ENCODE peak calls at places on chromosomes 4 and X, in ten cellular contexts. One of them, this sample, is unnamed.

GRCh38 chrX:124395145-124395858 is 48.9 kb downstream of the SH2D1A start:
- DNase-seq in HCT116: no peak
- DNase-seq in transverse colon: no peak
- DNase-seq in endothelial cell of umbilical vein: no peak
- DNase-seq in breast epithelium: no peak
- DNase-seq in GM12892: no peak
- DNase-seq in upper lobe of left lung: no peak
- DNase-seq in HL-60: no peak
- DNase-seq in SK-N-SH: no peak
- DNase-seq in prostate gland: no peak
- DNase-seq in this sample: no peak

GRCh38 chrX:928606-929005 is 283.8 kb downstream of the CRLF2 start:
- DNase-seq in HCT116: no peak
- DNase-seq in transverse colon: no peak
- DNase-seq in endothelial cell of umbilical vein: no peak
- DNase-seq in breast epithelium: no peak
- DNase-seq in GM12892: no peak
- DNase-seq in upper lobe of left lung: no peak
- DNase-seq in HL-60: peak; percentile 86
- DNase-seq in SK-N-SH: no peak
- DNase-seq in prostate gland: no peak
- DNase-seq in this sample: peak; percentile 10

GRCh38 chr4:97910005-97910404 is 233.3 kb downstream of the STPG2 start:
- DNase-seq in HCT116: peak; percentile 10
- DNase-seq in transverse colon: no peak
- DNase-seq in endothelial cell of umbilical vein: no peak
- DNase-seq in breast epithelium: no peak
- DNase-seq in GM12892: no peak
- DNase-seq in upper lobe of left lung: no peak
- DNase-seq in HL-60: no peak
- DNase-seq in SK-N-SH: no peak
- DNase-seq in prostate gland: no peak
- DNase-seq in this sample: no peak

GRCh38 chr4:139785356-139785755 is 119.7 kb downstream of the MGST2 start:
- DNase-seq in HCT116: no peak
- DNase-seq in transverse colon: no peak
- DNase-seq in endothelial cell of umbilical vein: no peak
- DNase-seq in breast epithelium: no peak
- DNase-seq in GM12892: no peak
- DNase-seq in upper lobe of left lung: no peak
- DNase-seq in HL-60: no peak
- DNase-seq in SK-N-SH: no peak
- DNase-seq in prostate gland: no peak
- DNase-seq in this sample: no peak

GRCh38 chr4:16722386-16722785 is 176.1 kb downstream of the LDB2 start:
- DNase-seq in HCT116: no peak
- DNase-seq in transverse colon: no peak
- DNase-seq in endothelial cell of umbilical vein: no peak
- DNase-seq in breast epithelium: no peak
- DNase-seq in GM12892: no peak
- DNase-seq in upper lobe of left lung: no peak
- DNase-seq in HL-60: no peak
- DNase-seq in SK-N-SH: no peak
- DNase-seq in prostate gland: no peak
- DNase-seq in this sample: no peak

GRCh38 chrX:13488706-13489105 is 80.7 kb upstream of the EGFL6 start:
- DNase-seq in HCT116: no peak
- DNase-seq in transverse colon: no peak
- DNase-seq in endothelial cell of umbilical vein: no peak
- DNase-seq in breast epithelium: no peak
- DNase-seq in GM12892: no peak
- DNase-seq in upper lobe of left lung: no peak
- DNase-seq in HL-60: no peak
- DNase-seq in SK-N-SH: no peak
- DNase-seq in prostate gland: no peak
- DNase-seq in this sample: no peak

GRCh38 chr4:73859614-73860088 is 6.6 kb downstream of the PF4V1 start:
- DNase-seq in HCT116: no peak
- DNase-seq in transverse colon: no peak
- DNase-seq in endothelial cell of umbilical vein: no peak
- DNase-seq in breast epithelium: no peak
- DNase-seq in GM12892: no peak
- DNase-seq in upper lobe of left lung: no peak
- DNase-seq in HL-60: no peak
- DNase-seq in SK-N-SH: no peak
- DNase-seq in prostate gland: no peak
- DNase-seq in this sample: no peak

GRCh38 chr4:151692821-151693504 is 67.8 kb downstream of the GATB start:
- DNase-seq in HCT116: no peak
- DNase-seq in transverse colon: no peak
- DNase-seq in endothelial cell of umbilical vein: peak; percentile 58
- DNase-seq in breast epithelium: no peak
- DNase-seq in GM12892: no peak
- DNase-seq in upper lobe of left lung: peak; percentile 11
- DNase-seq in HL-60: no peak
- DNase-seq in SK-N-SH: no peak
- DNase-seq in prostate gland: no peak
- DNase-seq in this sample: no peak

GRCh38 chr4:37590016-37590415 is 96.2 kb downstream of the RELL1 start:
- DNase-seq in HCT116: no peak
- DNase-seq in transverse colon: no peak
- DNase-seq in endothelial cell of umbilical vein: no peak
- DNase-seq in breast epithelium: no peak
- DNase-seq in GM12892: no peak
- DNase-seq in upper lobe of left lung: peak; percentile 47
- DNase-seq in HL-60: no peak
- DNase-seq in SK-N-SH: no peak
- DNase-seq in prostate gland: no peak
- DNase-seq in this sample: no peak

GRCh38 chr4:37591349-37591748 is 94.8 kb downstream of the RELL1 start:
- DNase-seq in HCT116: no peak
- DNase-seq in transverse colon: no peak
- DNase-seq in endothelial cell of umbilical vein: no peak
- DNase-seq in breast epithelium: no peak
- DNase-seq in GM12892: no peak
- DNase-seq in upper lobe of left lung: no peak
- DNase-seq in HL-60: no peak
- DNase-seq in SK-N-SH: no peak
- DNase-seq in prostate gland: no peak
- DNase-seq in this sample: no peak

GRCh38 chr4:37584530-37585060 is 101.6 kb downstream of the RELL1 start:
- DNase-seq in HCT116: no peak
- DNase-seq in transverse colon: no peak
- DNase-seq in endothelial cell of umbilical vein: no peak
- DNase-seq in breast epithelium: no peak
- DNase-seq in GM12892: no peak
- DNase-seq in upper lobe of left lung: no peak
- DNase-seq in HL-60: no peak
- DNase-seq in SK-N-SH: no peak
- DNase-seq in prostate gland: no peak
- DNase-seq in this sample: no peak

GRCh38 chr4:37586194-37586593 is 100.0 kb downstream of the RELL1 start:
- DNase-seq in HCT116: no peak
- DNase-seq in transverse colon: no peak
- DNase-seq in endothelial cell of umbilical vein: no peak
- DNase-seq in breast epithelium: no peak
- DNase-seq in GM12892: no peak
- DNase-seq in upper lobe of left lung: no peak
- DNase-seq in HL-60: no peak
- DNase-seq in SK-N-SH: no peak
- DNase-seq in prostate gland: no peak
- DNase-seq in this sample: no peak

DNA sequence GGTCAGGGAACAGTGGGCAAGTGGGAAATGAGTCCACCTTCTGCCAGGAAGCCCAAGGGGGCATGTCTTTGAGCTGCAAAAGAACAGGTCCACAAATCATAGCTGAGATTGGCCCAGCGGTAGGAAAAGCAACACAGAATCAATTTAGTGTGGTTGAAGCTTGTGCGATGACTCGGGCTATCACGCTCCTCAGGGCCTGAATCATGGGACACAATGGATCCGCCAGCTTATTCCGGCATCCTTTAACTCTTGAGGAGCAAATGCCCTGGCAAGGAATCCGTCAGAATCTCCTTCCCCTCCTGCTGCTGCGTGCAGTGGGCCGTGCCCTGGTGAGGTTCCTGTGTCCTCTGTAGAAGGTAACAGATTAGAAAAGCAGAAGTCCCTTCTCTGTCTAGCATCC is 98.0 kb downstream of the RELL1 start:
- DNase-seq in HCT116: no peak
- DNase-seq in transverse colon: no peak
- DNase-seq in endothelial cell of umbilical vein: no peak
- DNase-seq in breast epithelium: no peak
- DNase-seq in GM12892: no peak
- DNase-seq in upper lobe of left lung: no peak
- DNase-seq in HL-60: no peak
- DNase-seq in SK-N-SH: no peak
- DNase-seq in prostate gland: no peak
- DNase-seq in this sample: no peak
- TF ChIP-seq POLR2AphosphoS5 in HCT116: no peak
- TF ChIP-seq POLR2AphosphoS5 in transverse colon: no peak
- TF ChIP-seq POLR2AphosphoS5 in endothelial cell of umbilical vein: no peak
- TF ChIP-seq POLR2AphosphoS5 in breast epithelium: no peak
- TF ChIP-seq POLR2AphosphoS5 in GM12892: no peak
- TF ChIP-seq POLR2AphosphoS5 in upper lobe of left lung: no peak
- TF ChIP-seq POLR2AphosphoS5 in HL-60: no peak
- TF ChIP-seq POLR2AphosphoS5 in SK-N-SH: no peak
- TF ChIP-seq POLR2AphosphoS5 in prostate gland: no peak
- TF ChIP-seq POLR2AphosphoS5 in this sample: no peak

GRCh38 chr4:94834496-94834895 is 76.7 kb downstream of the BMPR1B start:
- DNase-seq in HCT116: no peak
- DNase-seq in transverse colon: no peak
- DNase-seq in endothelial cell of umbilical vein: no peak
- DNase-seq in breast epithelium: no peak
- DNase-seq in GM12892: no peak
- DNase-seq in upper lobe of left lung: no peak
- DNase-seq in HL-60: no peak
- DNase-seq in SK-N-SH: no peak
- DNase-seq in prostate gland: no peak
- DNase-seq in this sample: no peak

GRCh38 chr4:94827481-94828110 is 69.8 kb downstream of the BMPR1B start:
- DNase-seq in HCT116: peak; percentile 62
- DNase-seq in transverse colon: no peak
- DNase-seq in endothelial cell of umbilical vein: peak; percentile 90
- DNase-seq in breast epithelium: no peak
- DNase-seq in GM12892: no peak
- DNase-seq in upper lobe of left lung: no peak
- DNase-seq in HL-60: no peak
- DNase-seq in SK-N-SH: no peak
- DNase-seq in prostate gland: no peak
- DNase-seq in this sample: no peak

GRCh38 chr4:94828882-94829281 is 71.1 kb downstream of the BMPR1B start:
- DNase-seq in HCT116: no peak
- DNase-seq in transverse colon: no peak
- DNase-seq in endothelial cell of umbilical vein: no peak
- DNase-seq in breast epithelium: no peak
- DNase-seq in GM12892: no peak
- DNase-seq in upper lobe of left lung: no peak
- DNase-seq in HL-60: no peak
- DNase-seq in SK-N-SH: no peak
- DNase-seq in prostate gland: no peak
- DNase-seq in this sample: no peak

GRCh38 chr4:94833394-94833793 is 75.6 kb downstream of the BMPR1B start:
- DNase-seq in HCT116: no peak
- DNase-seq in transverse colon: no peak
- DNase-seq in endothelial cell of umbilical vein: no peak
- DNase-seq in breast epithelium: no peak
- DNase-seq in GM12892: no peak
- DNase-seq in upper lobe of left lung: no peak
- DNase-seq in HL-60: no peak
- DNase-seq in SK-N-SH: no peak
- DNase-seq in prostate gland: no peak
- DNase-seq in this sample: no peak

GRCh38 chr4:94831607-94832006 is 73.9 kb downstream of the BMPR1B start:
- DNase-seq in HCT116: no peak
- DNase-seq in transverse colon: no peak
- DNase-seq in endothelial cell of umbilical vein: no peak
- DNase-seq in breast epithelium: no peak
- DNase-seq in GM12892: no peak
- DNase-seq in upper lobe of left lung: no peak
- DNase-seq in HL-60: no peak
- DNase-seq in SK-N-SH: no peak
- DNase-seq in prostate gland: no peak
- DNase-seq in this sample: no peak
- TF ChIP-seq POLR2AphosphoS5 in HCT116: no peak
- TF ChIP-seq POLR2AphosphoS5 in transverse colon: no peak
- TF ChIP-seq POLR2AphosphoS5 in endothelial cell of umbilical vein: no peak
- TF ChIP-seq POLR2AphosphoS5 in breast epithelium: no peak
- TF ChIP-seq POLR2AphosphoS5 in GM12892: no peak
- TF ChIP-seq POLR2AphosphoS5 in upper lobe of left lung: no peak
- TF ChIP-seq POLR2AphosphoS5 in HL-60: no peak
- TF ChIP-seq POLR2AphosphoS5 in SK-N-SH: no peak
- TF ChIP-seq POLR2AphosphoS5 in prostate gland: no peak
- TF ChIP-seq POLR2AphosphoS5 in this sample: no peak

GRCh38 chrX:24955372-24955771 is 60.4 kb downstream of the ARX start:
- DNase-seq in HCT116: no peak
- DNase-seq in transverse colon: no peak
- DNase-seq in endothelial cell of umbilical vein: no peak
- DNase-seq in breast epithelium: no peak
- DNase-seq in GM12892: no peak
- DNase-seq in upper lobe of left lung: no peak
- DNase-seq in HL-60: no peak
- DNase-seq in SK-N-SH: no peak
- DNase-seq in prostate gland: no peak
- DNase-seq in this sample: no peak
- TF ChIP-seq POLR2AphosphoS5 in HCT116: no peak
- TF ChIP-seq POLR2AphosphoS5 in transverse colon: no peak
- TF ChIP-seq POLR2AphosphoS5 in endothelial cell of umbilical vein: no peak
- TF ChIP-seq POLR2AphosphoS5 in breast epithelium: no peak
- TF ChIP-seq POLR2AphosphoS5 in GM12892: no peak
- TF ChIP-seq POLR2AphosphoS5 in upper lobe of left lung: no peak
- TF ChIP-seq POLR2AphosphoS5 in HL-60: no peak
- TF ChIP-seq POLR2AphosphoS5 in SK-N-SH: no peak
- TF ChIP-seq POLR2AphosphoS5 in prostate gland: no peak
- TF ChIP-seq POLR2AphosphoS5 in this sample: no peak

GRCh38 chrX:119672252-119672825 is 20.6 kb downstream of the SEPTIN6 start:
- DNase-seq in HCT116: no peak
- DNase-seq in transverse colon: no peak
- DNase-seq in endothelial cell of umbilical vein: no peak
- DNase-seq in breast epithelium: no peak
- DNase-seq in GM12892: no peak
- DNase-seq in upper lobe of left lung: no peak
- DNase-seq in HL-60: no peak
- DNase-seq in SK-N-SH: peak; percentile 40
- DNase-seq in prostate gland: no peak
- DNase-seq in this sample: no peak

GRCh38 chrX:119673336-119673735 is 19.6 kb downstream of the SEPTIN6 start:
- DNase-seq in HCT116: no peak
- DNase-seq in transverse colon: no peak
- DNase-seq in endothelial cell of umbilical vein: no peak
- DNase-seq in breast epithelium: no peak
- DNase-seq in GM12892: no peak
- DNase-seq in upper lobe of left lung: no peak
- DNase-seq in HL-60: no peak
- DNase-seq in SK-N-SH: no peak
- DNase-seq in prostate gland: no peak
- DNase-seq in this sample: no peak

GRCh38 chrX:119667111-119667928 is 25.6 kb downstream of the SEPTIN6 start:
- DNase-seq in HCT116: no peak
- DNase-seq in transverse colon: no peak
- DNase-seq in endothelial cell of umbilical vein: no peak
- DNase-seq in breast epithelium: no peak
- DNase-seq in GM12892: no peak
- DNase-seq in upper lobe of left lung: no peak
- DNase-seq in HL-60: no peak
- DNase-seq in SK-N-SH: peak; percentile 39
- DNase-seq in prostate gland: no peak
- DNase-seq in this sample: no peak

DNA sequence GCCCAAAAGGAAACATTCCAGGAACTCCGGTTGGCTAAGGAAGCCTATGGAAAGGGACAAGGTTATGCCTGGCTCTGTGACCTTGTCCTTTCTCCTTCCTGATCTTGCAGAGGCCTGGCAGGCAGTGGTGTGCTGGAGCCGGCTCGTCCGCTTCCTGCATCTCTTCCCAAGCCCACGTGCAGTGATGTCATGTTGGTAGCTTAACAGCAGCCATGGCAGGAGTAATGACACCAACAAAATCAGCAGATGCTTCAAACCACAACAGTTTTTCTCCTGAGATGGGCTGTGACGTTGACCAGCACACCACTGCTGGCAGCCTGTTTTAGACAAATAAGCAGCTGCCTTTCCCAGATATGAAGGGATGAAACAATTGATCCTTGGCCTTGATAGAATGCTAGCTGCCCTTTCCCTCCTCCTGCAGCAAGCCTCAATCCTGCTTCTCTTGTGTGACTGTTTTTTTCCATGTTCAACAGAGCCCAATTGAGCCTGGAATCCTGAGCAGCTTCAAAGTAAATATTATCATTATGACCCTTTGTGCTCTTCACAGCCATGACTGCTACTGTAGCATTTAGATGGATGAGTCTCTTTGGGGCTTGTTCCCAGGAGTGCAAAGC is 23.4 kb downstream of the SEPTIN6 start:
- DNase-seq in HCT116: no peak
- DNase-seq in transverse colon: no peak
- DNase-seq in endothelial cell of umbilical vein: peak; percentile 68
- DNase-seq in breast epithelium: no peak
- DNase-seq in GM12892: no peak
- DNase-seq in upper lobe of left lung: no peak
- DNase-seq in HL-60: no peak
- DNase-seq in SK-N-SH: peak; percentile 60
- DNase-seq in prostate gland: no peak
- DNase-seq in this sample: no peak
- TF ChIP-seq POLR2AphosphoS5 in HCT116: no peak
- TF ChIP-seq POLR2AphosphoS5 in transverse colon: no peak
- TF ChIP-seq POLR2AphosphoS5 in endothelial cell of umbilical vein: no peak
- TF ChIP-seq POLR2AphosphoS5 in breast epithelium: no peak
- TF ChIP-seq POLR2AphosphoS5 in GM12892: no peak
- TF ChIP-seq POLR2AphosphoS5 in upper lobe of left lung: no peak
- TF ChIP-seq POLR2AphosphoS5 in HL-60: no peak
- TF ChIP-seq POLR2AphosphoS5 in SK-N-SH: peak; percentile 30
- TF ChIP-seq POLR2AphosphoS5 in prostate gland: no peak
- TF ChIP-seq POLR2AphosphoS5 in this sample: no peak

This sample was measured in suprapubic skin.